ENCODE peak calls at places on chromosomes 7 and 10, in five cellular contexts. One of them, this sample, is unnamed.

GRCh38 chr10:33832124-33832787 is 497.8 kb upstream of the NRP1 start:
- DNase-seq in breast epithelium: no peak
- DNase-seq in stomach: no peak
- DNase-seq in GM12878: no peak
- DNase-seq in upper lobe of left lung: no peak
- DNase-seq in this sample: no peak

GRCh38 chr10:86167101-86167761 is 199.4 kb downstream of the GRID1 start:
- DNase-seq in breast epithelium: no peak
- DNase-seq in stomach: no peak
- DNase-seq in GM12878: no peak
- DNase-seq in upper lobe of left lung: no peak
- DNase-seq in this sample: peak

GRCh38 chr10:31937371-31937770 is 8.7 kb upstream of the ARHGAP12 start:
- DNase-seq in breast epithelium: no peak
- DNase-seq in stomach: no peak
- DNase-seq in GM12878: no peak
- DNase-seq in upper lobe of left lung: peak
- DNase-seq in this sample: no peak

GRCh38 chr7:44455155-44455554 is 35.3 kb downstream of the NUDCD3 start:
- DNase-seq in breast epithelium: no peak
- DNase-seq in stomach: no peak
- DNase-seq in GM12878: no peak
- DNase-seq in upper lobe of left lung: no peak
- DNase-seq in this sample: no peak

GRCh38 chr10:101564490-101564991 is 23.5 kb downstream of the POLL start:
- DNase-seq in breast epithelium: peak
- DNase-seq in stomach: no peak
- DNase-seq in GM12878: no peak
- DNase-seq in upper lobe of left lung: no peak
- DNase-seq in this sample: peak

GRCh38 chr7:45400680-45401079 is 173.5 kb upstream of the ADCY1 start:
- DNase-seq in breast epithelium: no peak
- DNase-seq in stomach: no peak
- DNase-seq in GM12878: no peak
- DNase-seq in upper lobe of left lung: no peak
- DNase-seq in this sample: no peak

GRCh38 chr10:45379891-45380540 is 6.0 kb downstream of the ALOX5 start:
- DNase-seq in breast epithelium: no peak
- DNase-seq in stomach: no peak
- DNase-seq in GM12878: no peak
- DNase-seq in upper lobe of left lung: peak
- DNase-seq in this sample: peak

GRCh38 chr7:133662830-133663229 is 410.0 kb downstream of the EXOC4 start:
- DNase-seq in breast epithelium: no peak
- DNase-seq in stomach: no peak
- DNase-seq in GM12878: no peak
- DNase-seq in upper lobe of left lung: no peak
- DNase-seq in this sample: no peak

GRCh38 chr7:41967156-41967555 is 264.3 kb upstream of the INHBA start:
- DNase-seq in breast epithelium: no peak
- DNase-seq in stomach: no peak
- DNase-seq in GM12878: no peak
- DNase-seq in upper lobe of left lung: no peak
- DNase-seq in this sample: no peak

GRCh38 chr7:140719711-140720110 is 23.2 kb downstream of the NDUFB2 start:
- DNase-seq in breast epithelium: no peak
- DNase-seq in stomach: no peak
- DNase-seq in GM12878: peak
- DNase-seq in upper lobe of left lung: peak
- DNase-seq in this sample: no peak

GRCh38 chr7:157412491-157413180 is 75.8 kb downstream of the DNAJB6 start:
- DNase-seq in breast epithelium: no peak
- DNase-seq in stomach: no peak
- DNase-seq in GM12878: no peak
- DNase-seq in upper lobe of left lung: no peak
- DNase-seq in this sample: no peak

GRCh38 chr7:100080895-100081534 is 508 bp downstream of the ZNF3 start:
- DNase-seq in breast epithelium: no peak
- DNase-seq in stomach: no peak
- DNase-seq in GM12878: no peak
- DNase-seq in upper lobe of left lung: no peak
- DNase-seq in this sample: no peak

GRCh38 chr10:86851329-86852207 is 95.1 kb downstream of the BMPR1A start:
- DNase-seq in breast epithelium: no peak
- DNase-seq in stomach: no peak
- DNase-seq in GM12878: no peak
- DNase-seq in upper lobe of left lung: no peak
- DNase-seq in this sample: no peak

GRCh38 chr7:92448185-92448747 is 984 bp downstream of the GATAD1 start:
- DNase-seq in breast epithelium: no peak
- DNase-seq in stomach: peak
- DNase-seq in GM12878: peak
- DNase-seq in upper lobe of left lung: peak
- DNase-seq in this sample: peak

GRCh38 chr10:99612167-99612831 is 7.9 kb downstream of the SLC25A28 start:
- DNase-seq in breast epithelium: no peak
- DNase-seq in stomach: no peak
- DNase-seq in GM12878: no peak
- DNase-seq in upper lobe of left lung: no peak
- DNase-seq in this sample: no peak

GRCh38 chr10:78717200-78717599 is 351.6 kb upstream of the ZMIZ1 start:
- DNase-seq in breast epithelium: no peak
- DNase-seq in stomach: no peak
- DNase-seq in GM12878: no peak
- DNase-seq in upper lobe of left lung: no peak
- DNase-seq in this sample: no peak

DNA sequence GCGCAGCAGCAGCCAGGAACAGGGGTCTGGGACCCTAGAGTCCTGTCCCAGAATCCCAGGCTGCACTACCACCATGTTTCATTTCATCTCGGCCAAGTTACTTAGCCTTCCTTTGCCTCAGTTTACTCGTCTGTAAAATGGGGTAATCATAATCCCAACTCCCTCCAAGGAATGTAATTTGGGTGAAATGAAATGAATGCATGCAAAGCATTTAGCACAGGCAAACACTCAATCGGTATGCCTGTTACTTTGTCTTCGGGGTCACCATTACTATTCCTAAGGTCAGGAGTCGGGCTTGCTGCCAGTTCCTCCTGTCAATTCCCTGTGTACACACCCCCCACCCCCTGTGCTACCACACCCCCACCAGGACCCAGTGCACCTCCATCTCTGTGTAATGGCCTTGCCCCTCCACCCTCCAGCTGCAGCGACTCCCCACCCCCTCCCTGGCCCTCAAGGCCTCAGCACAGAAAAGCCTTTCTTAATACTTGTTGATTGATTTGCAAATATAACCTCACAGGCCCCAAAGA is 1.7 kb downstream of the TNS3 start:
- DNase-seq in breast epithelium: no peak
- DNase-seq in stomach: peak
- DNase-seq in GM12878: no peak
- DNase-seq in upper lobe of left lung: peak
- DNase-seq in this sample: no peak
- TF ChIP-seq POLR2AphosphoS5 in breast epithelium: no peak
- TF ChIP-seq POLR2AphosphoS5 in stomach: no peak
- TF ChIP-seq POLR2AphosphoS5 in GM12878: no peak
- TF ChIP-seq POLR2AphosphoS5 in upper lobe of left lung: no peak
- TF ChIP-seq POLR2AphosphoS5 in this sample: no peak

DNA sequence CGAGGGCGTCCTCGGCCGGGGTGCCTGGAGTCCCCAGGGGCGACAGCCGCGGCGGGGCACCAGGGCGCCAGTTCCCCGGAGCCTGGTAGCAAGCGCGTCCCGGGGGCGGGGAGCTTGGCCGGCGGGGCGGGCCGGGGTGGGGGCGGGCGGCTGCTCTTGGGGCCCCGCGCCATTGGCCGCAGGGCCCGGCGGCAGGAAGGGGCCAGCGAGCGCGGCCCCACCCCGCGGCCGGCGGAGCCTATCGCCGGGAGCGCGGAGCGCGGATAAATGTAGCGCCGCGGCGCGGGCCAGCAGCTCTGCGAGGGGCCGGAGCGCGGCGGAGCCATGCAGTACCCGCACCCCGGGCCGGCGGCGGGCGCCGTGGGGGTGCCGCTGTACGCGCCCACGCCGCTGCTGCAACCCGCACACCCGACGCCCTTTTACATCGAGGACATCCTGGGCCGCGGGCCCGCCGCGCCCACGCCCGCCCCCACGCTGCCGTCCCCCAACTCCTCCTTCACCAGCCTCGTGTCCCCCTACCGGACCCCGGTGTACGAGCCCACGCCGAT is at the start of gene HHEX:
- DNase-seq in breast epithelium: no peak
- DNase-seq in stomach: peak
- DNase-seq in GM12878: no peak
- DNase-seq in upper lobe of left lung: peak
- DNase-seq in this sample: peak
- TF ChIP-seq POLR2A in breast epithelium: no peak
- TF ChIP-seq POLR2A in stomach: no peak
- TF ChIP-seq POLR2A in GM12878: peak
- TF ChIP-seq POLR2A in upper lobe of left lung: peak
- TF ChIP-seq POLR2A in this sample: no peak

GRCh38 chr10:114632869-114633715 is 25.0 kb downstream of the ABLIM1 start:
- DNase-seq in breast epithelium: no peak
- DNase-seq in stomach: no peak
- DNase-seq in GM12878: no peak
- DNase-seq in upper lobe of left lung: peak
- DNase-seq in this sample: peak
- TF ChIP-seq POLR2AphosphoS5 in breast epithelium: no peak
- TF ChIP-seq POLR2AphosphoS5 in stomach: peak
- TF ChIP-seq POLR2AphosphoS5 in GM12878: no peak
- TF ChIP-seq POLR2AphosphoS5 in upper lobe of left lung: peak
- TF ChIP-seq POLR2AphosphoS5 in this sample: peak

GRCh38 chr7:2632717-2633537 is 1.1 kb downstream of the TTYH3 start:
- DNase-seq in breast epithelium: no peak
- DNase-seq in stomach: peak
- DNase-seq in GM12878: no peak
- DNase-seq in upper lobe of left lung: peak
- DNase-seq in this sample: peak
- TF ChIP-seq POLR2A in breast epithelium: no peak
- TF ChIP-seq POLR2A in stomach: no peak
- TF ChIP-seq POLR2A in GM12878: no peak
- TF ChIP-seq POLR2A in upper lobe of left lung: peak
- TF ChIP-seq POLR2A in this sample: no peak

GRCh38 chr7:19916011-19916410 is 142.6 kb upstream of the TMEM196 start:
- DNase-seq in breast epithelium: no peak
- DNase-seq in stomach: no peak
- DNase-seq in GM12878: no peak
- DNase-seq in upper lobe of left lung: no peak
- DNase-seq in this sample: no peak

GRCh38 chr7:19915596-19915995 is 142.2 kb upstream of the TMEM196 start:
- DNase-seq in breast epithelium: no peak
- DNase-seq in stomach: no peak
- DNase-seq in GM12878: no peak
- DNase-seq in upper lobe of left lung: no peak
- DNase-seq in this sample: no peak

GRCh38 chr7:19920200-19920599 is 146.8 kb upstream of the TMEM196 start:
- DNase-seq in breast epithelium: no peak
- DNase-seq in stomach: no peak
- DNase-seq in GM12878: no peak
- DNase-seq in upper lobe of left lung: no peak
- DNase-seq in this sample: no peak

GRCh38 chr7:19920705-19921104 is 147.3 kb upstream of the TMEM196 start:
- DNase-seq in breast epithelium: no peak
- DNase-seq in stomach: no peak
- DNase-seq in GM12878: no peak
- DNase-seq in upper lobe of left lung: no peak
- DNase-seq in this sample: no peak

GRCh38 chr7:19919156-19920085 is 146.0 kb upstream of the TMEM196 start:
- DNase-seq in breast epithelium: no peak
- DNase-seq in stomach: no peak
- DNase-seq in GM12878: no peak
- DNase-seq in upper lobe of left lung: no peak
- DNase-seq in this sample: no peak
- TF ChIP-seq POLR2AphosphoS5 in breast epithelium: no peak
- TF ChIP-seq POLR2AphosphoS5 in stomach: no peak
- TF ChIP-seq POLR2AphosphoS5 in GM12878: no peak
- TF ChIP-seq POLR2AphosphoS5 in upper lobe of left lung: no peak
- TF ChIP-seq POLR2AphosphoS5 in this sample: no peak

DNA sequence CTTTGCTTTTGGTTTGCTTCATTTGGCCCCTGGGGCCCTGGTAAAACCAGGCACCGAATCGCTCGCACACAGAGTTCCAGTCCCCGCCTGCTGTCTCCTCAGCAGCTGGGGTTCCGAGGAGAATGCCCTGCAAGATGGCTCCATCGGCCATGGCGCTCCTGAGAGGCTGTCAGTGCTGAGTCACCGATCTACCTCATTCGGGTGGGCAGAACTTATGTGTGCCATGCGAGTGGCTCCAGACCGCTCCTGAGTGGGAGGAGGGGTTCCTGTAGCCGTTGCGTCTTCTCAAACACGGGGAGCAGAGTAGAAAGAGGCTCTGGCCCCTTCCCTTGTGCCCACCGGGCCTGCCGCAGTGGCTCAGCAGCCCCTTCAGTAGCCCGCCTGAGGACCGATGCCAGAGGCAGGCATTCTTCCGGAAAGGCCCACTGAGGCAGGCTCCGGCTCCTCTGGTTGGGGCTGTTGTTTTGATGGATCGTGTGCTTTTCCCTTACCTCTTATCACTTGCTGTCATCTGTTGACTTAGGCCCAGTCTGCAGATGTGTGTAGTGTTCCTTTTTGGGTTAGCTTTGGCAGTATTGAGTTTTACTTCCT is 923 bp downstream of the CHPF2 start:
- DNase-seq in breast epithelium: no peak
- DNase-seq in stomach: peak
- DNase-seq in GM12878: no peak
- DNase-seq in upper lobe of left lung: peak
- DNase-seq in this sample: peak
- TF ChIP-seq POLR2A in breast epithelium: no peak
- TF ChIP-seq POLR2A in stomach: no peak
- TF ChIP-seq POLR2A in GM12878: no peak
- TF ChIP-seq POLR2A in upper lobe of left lung: no peak
- TF ChIP-seq POLR2A in this sample: no peak

DNA sequence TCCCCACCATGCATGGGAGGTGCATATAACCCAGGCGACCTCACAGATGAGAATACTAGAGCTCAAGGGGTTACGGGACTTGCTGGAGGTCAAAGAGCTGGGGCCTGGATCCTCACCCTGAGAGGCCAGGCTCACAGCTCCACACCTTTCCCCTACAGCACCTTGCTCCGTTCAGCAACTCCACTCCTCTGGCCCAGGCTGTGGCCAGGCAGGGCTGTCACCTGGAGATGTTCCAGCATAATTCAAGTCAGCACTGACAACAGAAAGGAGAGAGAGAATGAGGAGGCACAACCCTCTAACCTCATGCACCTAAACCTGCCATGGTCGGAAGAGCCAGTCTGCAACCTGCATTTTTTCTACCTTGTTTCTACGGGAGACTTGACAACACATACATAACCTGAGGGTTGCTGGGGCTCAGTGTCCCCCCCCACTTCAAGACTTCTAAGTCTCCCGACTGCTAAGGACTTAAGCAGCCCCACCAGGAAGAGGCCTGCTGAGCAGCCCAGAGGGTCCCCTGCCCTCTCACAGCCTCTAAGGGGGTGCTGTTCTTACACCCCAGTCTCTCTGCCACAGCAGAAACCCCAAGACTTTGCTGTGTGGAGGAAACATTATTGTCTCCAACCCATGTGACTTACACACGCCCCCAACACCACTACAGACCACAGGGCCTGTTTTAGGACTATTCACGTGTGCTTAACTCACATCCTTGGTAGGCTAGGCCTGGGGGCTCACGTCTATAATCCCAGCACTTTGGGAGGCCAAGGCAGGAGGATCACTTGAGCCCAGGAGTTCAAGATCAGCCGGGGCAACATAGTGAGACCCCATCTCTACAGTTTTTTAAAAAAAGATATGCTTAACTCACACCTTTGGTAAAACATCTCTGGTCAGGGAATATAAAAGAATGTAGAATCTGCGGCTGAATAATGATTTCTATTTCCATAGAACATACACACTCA is 175.6 kb downstream of the FAM107B start:
- DNase-seq in breast epithelium: no peak
- DNase-seq in stomach: peak
- DNase-seq in GM12878: no peak
- DNase-seq in upper lobe of left lung: no peak
- DNase-seq in this sample: no peak
- TF ChIP-seq POLR2AphosphoS5 in breast epithelium: no peak
- TF ChIP-seq POLR2AphosphoS5 in stomach: no peak
- TF ChIP-seq POLR2AphosphoS5 in GM12878: peak
- TF ChIP-seq POLR2AphosphoS5 in upper lobe of left lung: no peak
- TF ChIP-seq POLR2AphosphoS5 in this sample: no peak